ENCODE peak calls at places on chromosomes 1 and 21, in five cellular contexts. K is stomach, A is K562, U is GM12878, S is esophagus muscularis mucosa. F is an unnamed sample.

GRCh38 chr1:45994423-45994822 is 138.0 kb downstream of the PIK3R3 start:
- DNase-seq in K (no peak), A (no peak), U (no peak), S (no peak), F (no peak)

GRCh38 chr21:15255359-15256157 is 190.8 kb upstream of the NRIP1 start:
- DNase-seq in K (no peak), A (no peak), U (no peak), S (no peak), F (no peak)

GRCh38 chr1:243482237-243483022 is 226.6 kb downstream of the SDCCAG8 start:
- DNase-seq in K (no peak), A (no peak), U (no peak), S (no peak), F (no peak)

GRCh38 chr1:234969630-234970370 is 158.8 kb downstream of the TOMM20 start:
- DNase-seq in K (peak; percentile 63), A (no peak), U (no peak), S (no peak), F (no peak)

GRCh38 chr1:48741380-48741779 is 35.3 kb downstream of the BEND5 start:
- DNase-seq in K (no peak), A (no peak), U (no peak), S (no peak), F (no peak)

GRCh38 chr1:62230724-62231123 is 36.1 kb downstream of the L1TD1 start:
- DNase-seq in K (no peak), A (no peak), U (no peak), S (no peak), F (no peak)

GRCh38 chr1:229334716-229335115 is 8.1 kb downstream of the CCSAP start:
- DNase-seq in K (no peak), A (no peak), U (no peak), S (no peak), F (no peak)

GRCh38 chr1:113904292-113904673 is 316 bp downstream of the AP4B1 start:
- DNase-seq in K (no peak), A (peak; percentile 69), U (no peak), S (no peak), F (no peak)

GRCh38 chr21:26800455-26801454 is 44.5 kb downstream of the ADAMTS1 start:
- DNase-seq in K (no peak), A (no peak), U (no peak), S (no peak), F (no peak)

GRCh38 chr1:39727221-39727931 is 11.3 kb upstream of the PPIE start:
- DNase-seq in K (no peak), A (no peak), U (peak; percentile 65), S (peak; percentile 29), F (no peak)

GRCh38 chr1:103525114-103525606 is 339 bp upstream of the RNPC3 start:
- DNase-seq in K (no peak), A (peak; percentile 70), U (no peak), S (no peak), F (peak; percentile 72)

GRCh38 chr1:42935313-42935624 is 23.4 kb downstream of the SLC2A1 start:
- DNase-seq in K (peak; percentile 43), A (no peak), U (no peak), S (no peak), F (peak; percentile 92)

GRCh38 chr1:154306151-154306550 is 14.7 kb upstream of the AQP10 start:
- DNase-seq in K (no peak), A (no peak), U (no peak), S (no peak), F (no peak)

GRCh38 chr1:63691672-63692425 is 82.0 kb upstream of the ROR1 start:
- DNase-seq in K (peak; percentile 63), A (peak; percentile 47), U (no peak), S (no peak), F (no peak)

GRCh38 chr1:153359241-153359640 is 1.6 kb downstream of the S100A9 start:
- DNase-seq in K (no peak), A (no peak), U (no peak), S (no peak), F (peak; percentile 75)

GRCh38 chr1:10626011-10626731 is 151.4 kb downstream of the PEX14 start:
- DNase-seq in K (no peak), A (no peak), U (no peak), S (no peak), F (peak; percentile 46)

GRCh38 chr1:152577168-152577567 is 3.1 kb downstream of the LCE3D start:
- DNase-seq in K (no peak), A (no peak), U (peak; percentile 19), S (no peak), F (no peak)

GRCh38 chr1:7584157-7584556 is 186.9 kb upstream of the VAMP3 start:
- DNase-seq in K (no peak), A (no peak), U (no peak), S (no peak), F (peak; percentile 25)

GRCh38 chr1:54188291-54188690 is 11.5 kb downstream of the CYB5RL start:
- DNase-seq in K (no peak), A (no peak), U (no peak), S (no peak), F (no peak)

GRCh38 chr1:145823565-145824498 is at the start of the genes POLR3C and RNF115:
- DNase-seq in K (peak; percentile 93), A (peak; percentile 87), U (peak; percentile 48), S (peak; percentile 98), F (peak; percentile 97)

GRCh38 chr1:208100906-208101305 is 143.3 kb downstream of the PLXNA2 start:
- DNase-seq in K (no peak), A (no peak), U (no peak), S (no peak), F (no peak)

GRCh38 chr1:208093754-208094719 is 150.1 kb downstream of the PLXNA2 start:
- DNase-seq in K (peak; percentile 66), A (peak; percentile 83), U (no peak), S (no peak), F (peak; percentile 83)

GRCh38 chr1:208101661-208102431 is 142.3 kb downstream of the PLXNA2 start:
- DNase-seq in K (no peak), A (no peak), U (no peak), S (no peak), F (no peak)

GRCh38 chr1:208103821-208104513 is 140.2 kb downstream of the PLXNA2 start:
- DNase-seq in K (no peak), A (no peak), U (no peak), S (no peak), F (no peak)

DNA sequence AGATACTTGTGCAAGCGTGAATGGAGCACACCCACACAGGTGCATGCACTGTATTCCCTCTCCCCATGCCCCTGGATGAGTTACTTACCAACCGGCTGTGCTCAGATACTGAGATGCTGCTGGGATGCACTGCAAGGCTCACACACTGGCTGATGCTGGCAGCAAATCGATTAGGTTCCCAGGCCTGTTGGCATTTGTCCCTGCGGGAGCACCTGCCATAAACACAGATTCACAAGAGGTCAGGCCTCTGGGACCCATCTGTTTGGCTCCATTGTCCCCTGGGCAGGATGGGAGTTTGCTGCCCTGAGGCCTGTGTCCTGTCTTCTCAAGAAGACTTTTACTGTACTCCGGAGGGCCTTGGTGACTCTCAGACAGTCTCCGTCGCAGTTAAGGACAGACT is 145.4 kb downstream of the PLXNA2 start:
- DNase-seq in K (no peak), A (no peak), U (no peak), S (no peak), F (no peak)
- TF ChIP-seq POLR2AphosphoS5 in K (no peak), A (no peak), U (no peak), S (no peak), F (no peak)

DNA sequence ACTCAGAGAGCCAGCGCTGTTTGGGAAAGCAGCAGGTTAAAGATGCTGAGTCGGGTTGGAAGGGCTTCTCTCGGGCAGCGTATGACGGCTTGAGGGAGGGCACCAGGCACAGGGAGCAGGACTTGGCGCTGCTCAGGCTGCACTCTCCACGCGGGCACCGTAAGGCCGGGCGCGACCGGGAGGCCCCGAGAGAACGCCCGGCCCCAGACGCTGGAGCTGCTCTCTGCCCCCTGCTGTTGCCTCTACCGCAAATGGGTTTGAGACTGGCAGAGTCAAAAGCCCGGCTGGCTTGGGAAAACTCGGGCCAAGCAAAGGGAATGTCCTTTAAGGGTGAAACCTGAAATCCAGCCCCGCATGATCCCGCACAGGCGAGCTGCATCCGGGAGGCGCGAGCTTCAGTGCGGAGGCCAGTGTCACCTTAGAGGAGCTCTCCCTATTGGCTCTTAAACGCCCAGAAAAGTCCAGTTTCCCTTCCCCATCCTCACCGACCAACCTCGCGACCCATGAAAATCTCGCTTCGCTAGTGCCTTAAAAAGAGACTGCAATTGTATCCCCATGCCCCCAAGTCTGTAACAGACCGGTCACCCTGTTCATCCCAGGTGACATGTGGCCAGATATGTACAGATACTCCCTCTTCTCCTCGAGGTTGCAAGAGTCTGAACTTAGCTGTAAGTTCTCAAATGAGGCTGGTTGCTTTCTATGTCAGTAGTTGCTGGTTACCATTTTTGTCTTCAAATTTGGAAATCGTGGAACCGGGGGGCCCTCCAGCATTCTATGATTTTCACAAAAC is 1.1 kb downstream of the PRRX1 start:
- DNase-seq in K (no peak), A (no peak), U (no peak), S (no peak), F (no peak)
- TF ChIP-seq POLR2A in K (no peak), A (no peak), U (no peak), S (no peak), F (no peak)

DNA sequence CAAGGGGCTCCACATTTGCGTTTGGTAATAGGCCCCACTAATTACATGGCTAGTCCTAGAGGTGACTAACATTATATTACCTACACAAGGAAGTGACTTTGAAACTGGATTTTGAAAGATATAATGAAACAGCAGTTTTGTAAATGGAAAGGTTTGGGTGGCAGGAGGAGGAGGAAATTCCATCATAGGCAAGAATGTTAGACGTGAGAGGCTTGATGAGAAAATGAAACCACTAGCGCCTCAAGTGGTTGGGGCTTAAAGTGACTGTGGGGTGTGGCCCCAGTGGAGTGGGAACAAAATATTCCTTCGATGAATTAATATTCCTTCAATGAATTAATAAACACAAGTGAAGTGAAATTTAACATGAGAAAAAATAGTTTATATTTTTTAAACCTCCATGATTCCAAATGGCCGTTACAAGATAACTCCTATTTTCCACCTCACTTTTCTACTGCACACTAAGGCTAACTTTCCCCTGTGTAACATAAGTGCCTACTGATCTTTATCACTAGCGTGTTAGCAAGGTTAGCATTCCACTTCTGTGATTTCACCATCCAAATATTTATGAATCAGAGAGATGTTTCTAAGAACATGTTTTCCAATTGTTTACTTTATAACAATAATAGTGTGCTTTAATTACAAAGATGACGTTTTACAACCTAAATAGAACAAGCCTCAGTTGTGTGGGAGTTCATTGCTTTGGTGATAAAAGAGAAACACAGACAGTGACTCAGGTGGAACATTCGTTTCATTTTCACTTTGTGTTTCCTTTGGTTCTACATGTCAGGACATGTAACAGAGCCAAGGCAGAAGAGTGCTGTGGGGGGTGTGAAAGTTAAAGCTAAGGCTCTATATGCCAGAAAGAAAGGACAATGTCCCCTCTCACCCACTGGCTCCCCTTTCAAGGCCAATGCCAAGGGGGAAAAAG is 12.5 kb upstream of the ATF3 start:
- DNase-seq in K (no peak), A (peak; percentile 67), U (peak; percentile 90), S (peak; percentile 37), F (no peak)
- TF ChIP-seq CTCF in K (no peak), A (peak; percentile 81), U (peak; percentile 51), S (peak; percentile 52), F (no peak)

GRCh38 chr1:242468749-242469148 is 55.7 kb downstream of the PLD5 start:
- DNase-seq in K (no peak), A (no peak), U (no peak), S (no peak), F (no peak)

GRCh38 chr1:242467556-242468145 is 56.8 kb downstream of the PLD5 start:
- DNase-seq in K (peak; percentile 31), A (peak; percentile 42), U (no peak), S (no peak), F (no peak)

DNA sequence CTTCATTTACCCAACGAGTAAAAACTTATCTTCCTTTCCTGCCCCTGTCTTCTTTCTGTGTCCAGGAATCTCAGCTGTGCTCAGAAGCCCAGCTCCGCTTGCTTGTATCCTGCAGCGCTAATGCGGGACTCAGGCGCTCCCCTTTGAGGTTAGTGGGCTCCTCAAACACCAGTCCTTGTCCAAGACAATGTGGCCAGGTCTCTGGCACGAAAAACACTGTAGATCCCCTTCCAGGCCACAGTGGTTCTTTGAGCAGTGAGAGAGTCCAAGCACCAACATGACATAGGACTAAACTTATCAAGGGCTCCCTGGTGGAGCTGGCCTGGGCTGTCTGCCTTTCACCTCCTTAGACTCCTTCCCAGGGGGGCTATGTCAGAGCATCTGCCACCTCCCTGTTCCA is 53.7 kb downstream of the PLD5 start:
- DNase-seq in K (no peak), A (no peak), U (no peak), S (peak; percentile 87), F (no peak)
- TF ChIP-seq POLR2AphosphoS5 in K (no peak), A (no peak), U (no peak), S (no peak), F (no peak)

F was measured in spleen.